ENCODE peak calls at places on chromosome X, in five cellular contexts. One of them, this sample, is unnamed.

GRCh38 chrX:119391279-119391678 is 7.9 kb upstream of the SLC25A43 start:
- DNase-seq in neural progenitor cell: no peak
- DNase-seq in activated CD4-positive, alpha-beta T cell treated with anti-CD3 and anti-CD28 coated beads, Interleukin-2, amount 50 U/mL, for 4 hours: no peak
- DNase-seq in ELR: peak
- DNase-seq in stimulated activated CD4-positive, alpha-beta T cell treated with anti-CD3 and anti-CD28 coated beads, Interleukin-12 subunit alpha, Interleukin-12 subunit beta, amount 100 ng/mL, for 4 hours: no peak
- DNase-seq in this sample: no peak

GRCh38 chrX:21674430-21675186 is 16.5 kb upstream of the KLHL34 start:
- DNase-seq in stimulated activated CD4-positive, alpha-beta T cell treated with anti-CD3 and anti-CD28 coated beads, Interleukin-12 subunit alpha, Interleukin-12 subunit beta, amount 100 ng/mL, for 4 hours: no peak
- DNase-seq in activated CD4-positive, alpha-beta T cell treated with anti-CD3 and anti-CD28 coated beads, Interleukin-2, amount 50 U/mL, for 4 hours: no peak
- DNase-seq in ELR: no peak
- DNase-seq in neural progenitor cell: no peak
- DNase-seq in this sample: no peak

GRCh38 chrX:37697169-37697760 is 11.7 kb downstream of the XK start:
- DNase-seq in neural progenitor cell: no peak
- DNase-seq in activated CD4-positive, alpha-beta T cell treated with anti-CD3 and anti-CD28 coated beads, Interleukin-2, amount 50 U/mL, for 4 hours: no peak
- DNase-seq in ELR: no peak
- DNase-seq in stimulated activated CD4-positive, alpha-beta T cell treated with anti-CD3 and anti-CD28 coated beads, Interleukin-12 subunit alpha, Interleukin-12 subunit beta, amount 100 ng/mL, for 4 hours: no peak
- DNase-seq in this sample: no peak

GRCh38 chrX:4876268-4876667 is 1162.8 kb upstream of the PRKX start:
- DNase-seq in ELR: no peak
- DNase-seq in neural progenitor cell: no peak
- DNase-seq in activated CD4-positive, alpha-beta T cell treated with anti-CD3 and anti-CD28 coated beads, Interleukin-2, amount 50 U/mL, for 4 hours: no peak
- DNase-seq in stimulated activated CD4-positive, alpha-beta T cell treated with anti-CD3 and anti-CD28 coated beads, Interleukin-12 subunit alpha, Interleukin-12 subunit beta, amount 100 ng/mL, for 4 hours: no peak
- DNase-seq in this sample: no peak

GRCh38 chrX:47273011-47273730 is 40.4 kb downstream of the USP11 start:
- DNase-seq in stimulated activated CD4-positive, alpha-beta T cell treated with anti-CD3 and anti-CD28 coated beads, Interleukin-12 subunit alpha, Interleukin-12 subunit beta, amount 100 ng/mL, for 4 hours: no peak
- DNase-seq in neural progenitor cell: no peak
- DNase-seq in activated CD4-positive, alpha-beta T cell treated with anti-CD3 and anti-CD28 coated beads, Interleukin-2, amount 50 U/mL, for 4 hours: no peak
- DNase-seq in ELR: no peak
- DNase-seq in this sample: no peak

GRCh38 chrX:55816023-55816422 is 98.5 kb downstream of the RRAGB start:
- DNase-seq in ELR: no peak
- DNase-seq in stimulated activated CD4-positive, alpha-beta T cell treated with anti-CD3 and anti-CD28 coated beads, Interleukin-12 subunit alpha, Interleukin-12 subunit beta, amount 100 ng/mL, for 4 hours: no peak
- DNase-seq in neural progenitor cell: no peak
- DNase-seq in activated CD4-positive, alpha-beta T cell treated with anti-CD3 and anti-CD28 coated beads, Interleukin-2, amount 50 U/mL, for 4 hours: no peak
- DNase-seq in this sample: no peak

GRCh38 chrX:19389217-19389616 is 45.5 kb downstream of the PDHA1 start:
- DNase-seq in ELR: no peak
- DNase-seq in activated CD4-positive, alpha-beta T cell treated with anti-CD3 and anti-CD28 coated beads, Interleukin-2, amount 50 U/mL, for 4 hours: no peak
- DNase-seq in neural progenitor cell: no peak
- DNase-seq in stimulated activated CD4-positive, alpha-beta T cell treated with anti-CD3 and anti-CD28 coated beads, Interleukin-12 subunit alpha, Interleukin-12 subunit beta, amount 100 ng/mL, for 4 hours: no peak
- DNase-seq in this sample: no peak

GRCh38 chrX:109600114-109600710 is 24.8 kb downstream of the KCNE5 start:
- DNase-seq in stimulated activated CD4-positive, alpha-beta T cell treated with anti-CD3 and anti-CD28 coated beads, Interleukin-12 subunit alpha, Interleukin-12 subunit beta, amount 100 ng/mL, for 4 hours: no peak
- DNase-seq in activated CD4-positive, alpha-beta T cell treated with anti-CD3 and anti-CD28 coated beads, Interleukin-2, amount 50 U/mL, for 4 hours: no peak
- DNase-seq in neural progenitor cell: peak
- DNase-seq in ELR: peak
- DNase-seq in this sample: peak

GRCh38 chrX:134607523-134607922 is 50.7 kb downstream of the PLAC1 start:
- DNase-seq in activated CD4-positive, alpha-beta T cell treated with anti-CD3 and anti-CD28 coated beads, Interleukin-2, amount 50 U/mL, for 4 hours: no peak
- DNase-seq in neural progenitor cell: no peak
- DNase-seq in stimulated activated CD4-positive, alpha-beta T cell treated with anti-CD3 and anti-CD28 coated beads, Interleukin-12 subunit alpha, Interleukin-12 subunit beta, amount 100 ng/mL, for 4 hours: no peak
- DNase-seq in ELR: no peak
- DNase-seq in this sample: no peak

GRCh38 chrX:137482136-137482535 is 83.8 kb upstream of the ZIC3 start:
- DNase-seq in stimulated activated CD4-positive, alpha-beta T cell treated with anti-CD3 and anti-CD28 coated beads, Interleukin-12 subunit alpha, Interleukin-12 subunit beta, amount 100 ng/mL, for 4 hours: no peak
- DNase-seq in activated CD4-positive, alpha-beta T cell treated with anti-CD3 and anti-CD28 coated beads, Interleukin-2, amount 50 U/mL, for 4 hours: no peak
- DNase-seq in neural progenitor cell: no peak
- DNase-seq in ELR: no peak
- DNase-seq in this sample: no peak

GRCh38 chrX:28586291-28586690 is 955 bp upstream of the IL1RAPL1 start:
- DNase-seq in ELR: no peak
- DNase-seq in stimulated activated CD4-positive, alpha-beta T cell treated with anti-CD3 and anti-CD28 coated beads, Interleukin-12 subunit alpha, Interleukin-12 subunit beta, amount 100 ng/mL, for 4 hours: no peak
- DNase-seq in neural progenitor cell: peak
- DNase-seq in activated CD4-positive, alpha-beta T cell treated with anti-CD3 and anti-CD28 coated beads, Interleukin-2, amount 50 U/mL, for 4 hours: no peak
- DNase-seq in this sample: no peak

GRCh38 chrX:138020941-138021340 is 455.0 kb downstream of the ZIC3 start:
- DNase-seq in ELR: no peak
- DNase-seq in neural progenitor cell: no peak
- DNase-seq in activated CD4-positive, alpha-beta T cell treated with anti-CD3 and anti-CD28 coated beads, Interleukin-2, amount 50 U/mL, for 4 hours: no peak
- DNase-seq in stimulated activated CD4-positive, alpha-beta T cell treated with anti-CD3 and anti-CD28 coated beads, Interleukin-12 subunit alpha, Interleukin-12 subunit beta, amount 100 ng/mL, for 4 hours: no peak
- DNase-seq in this sample: no peak

GRCh38 chrX:13220916-13221315 is 98.9 kb downstream of the ATXN3L start:
- DNase-seq in neural progenitor cell: no peak
- DNase-seq in stimulated activated CD4-positive, alpha-beta T cell treated with anti-CD3 and anti-CD28 coated beads, Interleukin-12 subunit alpha, Interleukin-12 subunit beta, amount 100 ng/mL, for 4 hours: no peak
- DNase-seq in ELR: peak
- DNase-seq in activated CD4-positive, alpha-beta T cell treated with anti-CD3 and anti-CD28 coated beads, Interleukin-2, amount 50 U/mL, for 4 hours: no peak
- DNase-seq in this sample: no peak

This sample was measured in right cardiac atrium.